ENCODE peak calls at places on chromosomes 2 and 18, in four cellular contexts. C is WTC11, L is K562, Q is HepG2. R is an unnamed sample.

GRCh38 chr2:62263076-62263475 is 67.2 kb downstream of the B3GNT2 start:
- DNase-seq in Q (no peak), C (no peak), L (no peak), R (no peak)

GRCh38 chr2:38720613-38721241 is 30.4 kb downstream of the SRSF7 start:
- DNase-seq in L (no peak), C (no peak), Q (no peak), R (no peak)

GRCh38 chr2:47236503-47237215 is 81.6 kb upstream of the STPG4 start:
- DNase-seq in Q (no peak), L (no peak), C (no peak), R (no peak)

GRCh38 chr2:110770696-110771425 is 38.5 kb downstream of the ACOXL start:
- DNase-seq in C (no peak), Q (no peak), L (no peak), R (no peak)

GRCh38 chr2:31286230-31286629 is 52.3 kb downstream of the EHD3 start:
- DNase-seq in Q (no peak), L (no peak), C (no peak), R (no peak)

GRCh38 chr2:212842544-212843185 is 304.1 kb upstream of the ERBB4 start:
- DNase-seq in C (no peak), L (no peak), Q (no peak), R (no peak)

GRCh38 chr2:132522901-132523300 is 106.3 kb downstream of the GPR39 start:
- DNase-seq in L (no peak), C (no peak), Q (no peak), R (no peak)

GRCh38 chr2:46770622-46771021 is 145.0 kb downstream of the MCFD2 start:
- DNase-seq in L (no peak), Q (peak; percentile 90), C (no peak), R (no peak)

GRCh38 chr18:49046125-49046524 is 95.4 kb upstream of the SMAD7 start:
- DNase-seq in Q (no peak), C (no peak), L (no peak), R (no peak)

GRCh38 chr2:85888745-85889647 is at the start of gene ST3GAL5:
- DNase-seq in L (peak; percentile 98), Q (peak; percentile 73), C (peak; percentile 89), R (peak; percentile 94)

GRCh38 chr2:145524836-145525235 is 1004.9 kb upstream of the ZEB2 start:
- DNase-seq in Q (no peak), L (no peak), C (no peak), R (no peak)

DNA sequence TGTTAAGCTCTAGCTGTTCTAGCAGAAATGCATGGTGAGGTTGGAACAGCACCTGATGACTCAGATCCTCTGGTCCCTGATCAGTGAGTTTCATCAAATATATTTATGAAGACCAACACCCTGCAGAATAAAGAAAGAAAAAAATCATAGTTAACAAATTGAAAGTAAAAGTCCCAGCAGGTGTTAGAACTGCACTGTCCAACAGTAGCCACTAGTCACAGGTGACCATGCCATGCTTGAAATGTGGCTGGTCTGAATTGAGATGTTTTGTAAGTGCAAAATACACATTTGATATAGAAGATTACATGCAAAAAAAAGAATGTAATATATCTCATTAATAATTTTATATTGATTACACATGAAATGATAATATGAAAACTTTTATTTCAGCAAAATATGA is 1010.7 kb upstream of the ZEB2 start:
- DNase-seq in Q (no peak), C (no peak), L (no peak), R (no peak)
- TF ChIP-seq SP1 in Q (no peak), C (no peak), L (no peak), R (no peak)

GRCh38 chr18:69487488-69488394 is 87.1 kb downstream of the DOK6 start:
- DNase-seq in C (no peak), Q (no peak), L (no peak), R (no peak)

GRCh38 chr18:69480460-69480859 is 79.8 kb downstream of the DOK6 start:
- DNase-seq in L (no peak), Q (no peak), C (no peak), R (no peak)

GRCh38 chr18:69490072-69490471 is 89.4 kb downstream of the DOK6 start:
- DNase-seq in L (no peak), C (no peak), Q (no peak), R (no peak)

GRCh38 chr18:69483574-69483973 is 82.9 kb downstream of the DOK6 start:
- DNase-seq in C (no peak), L (no peak), Q (no peak), R (no peak)

GRCh38 chr18:69484699-69485396 is 84.2 kb downstream of the DOK6 start:
- DNase-seq in L (no peak), Q (peak; percentile 22), C (peak; percentile 11), R (no peak)
- TF ChIP-seq ELF4 in L (no peak), Q (no peak), C (no peak), R (no peak)

DNA sequence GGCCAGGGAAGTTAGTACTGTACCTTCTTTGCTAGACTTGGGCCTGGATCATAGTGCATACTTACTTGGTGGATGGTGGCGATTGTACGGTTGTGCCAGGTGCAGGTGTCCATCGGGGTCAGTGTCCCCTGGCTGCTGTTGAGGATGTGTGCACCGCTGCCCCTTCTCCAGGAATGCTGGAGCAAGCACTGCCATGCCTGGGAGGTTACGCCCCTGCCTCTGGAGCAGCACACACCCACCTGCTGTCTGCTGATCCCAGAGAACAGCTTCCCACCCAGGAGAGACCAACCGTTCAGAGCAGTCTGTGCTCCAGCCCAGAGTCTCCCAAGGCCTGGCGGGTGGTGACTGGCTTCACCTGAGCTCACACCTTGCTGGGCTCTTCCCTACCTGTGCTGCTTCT is 286.8 kb upstream of the HS6ST1 start:
- DNase-seq in L (no peak), C (no peak), Q (no peak), R (no peak)
- TF ChIP-seq SP1 in L (no peak), C (no peak), Q (no peak), R (no peak)

GRCh38 chr18:26103579-26103978 is 13.2 kb upstream of the SS18 start:
- DNase-seq in Q (peak; percentile 4), C (peak; percentile 75), L (no peak), R (peak; percentile 61)
- TF ChIP-seq ELF4 in Q (no peak), C (no peak), L (no peak), R (no peak)

DNA sequence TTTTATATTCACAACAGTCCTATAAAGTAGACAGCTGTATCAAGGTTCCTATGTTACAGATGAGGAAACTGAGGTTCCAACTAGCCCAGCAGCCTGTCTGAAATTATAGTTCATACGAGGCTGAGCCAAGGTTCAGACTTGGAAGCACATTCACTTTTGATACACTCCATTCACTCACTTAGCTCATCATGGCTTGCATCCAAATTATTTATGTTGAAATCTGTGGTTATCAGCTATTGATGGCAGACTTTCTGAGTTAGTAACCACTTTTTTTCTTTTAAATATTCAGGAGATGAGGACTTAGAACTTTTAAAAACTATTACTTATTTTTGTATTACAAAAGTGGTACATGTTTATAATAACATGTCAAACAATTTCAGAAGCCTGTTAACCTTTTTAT is 188.2 kb downstream of the MTX2 start:
- DNase-seq in L (no peak), Q (no peak), C (no peak), R (no peak)
- TF ChIP-seq SP1 in L (no peak), Q (no peak), C (no peak), R (no peak)

GRCh38 chr18:35780937-35781336 is 191.5 kb upstream of the RMP24 start:
- DNase-seq in L (no peak), Q (no peak), C (no peak), R (no peak)

GRCh38 chr18:35777042-35777441 is 195.4 kb upstream of the RMP24 start:
- DNase-seq in L (peak; percentile 24), Q (peak; percentile 16), C (peak; percentile 29), R (peak; percentile 62)

GRCh38 chr18:35775887-35776286 is 194.3 kb downstream of the GALNT1 start:
- DNase-seq in C (no peak), L (no peak), Q (no peak), R (no peak)

GRCh38 chr18:35776481-35776880 is 194.9 kb downstream of the GALNT1 start:
- DNase-seq in C (no peak), Q (no peak), L (no peak), R (no peak)

DNA sequence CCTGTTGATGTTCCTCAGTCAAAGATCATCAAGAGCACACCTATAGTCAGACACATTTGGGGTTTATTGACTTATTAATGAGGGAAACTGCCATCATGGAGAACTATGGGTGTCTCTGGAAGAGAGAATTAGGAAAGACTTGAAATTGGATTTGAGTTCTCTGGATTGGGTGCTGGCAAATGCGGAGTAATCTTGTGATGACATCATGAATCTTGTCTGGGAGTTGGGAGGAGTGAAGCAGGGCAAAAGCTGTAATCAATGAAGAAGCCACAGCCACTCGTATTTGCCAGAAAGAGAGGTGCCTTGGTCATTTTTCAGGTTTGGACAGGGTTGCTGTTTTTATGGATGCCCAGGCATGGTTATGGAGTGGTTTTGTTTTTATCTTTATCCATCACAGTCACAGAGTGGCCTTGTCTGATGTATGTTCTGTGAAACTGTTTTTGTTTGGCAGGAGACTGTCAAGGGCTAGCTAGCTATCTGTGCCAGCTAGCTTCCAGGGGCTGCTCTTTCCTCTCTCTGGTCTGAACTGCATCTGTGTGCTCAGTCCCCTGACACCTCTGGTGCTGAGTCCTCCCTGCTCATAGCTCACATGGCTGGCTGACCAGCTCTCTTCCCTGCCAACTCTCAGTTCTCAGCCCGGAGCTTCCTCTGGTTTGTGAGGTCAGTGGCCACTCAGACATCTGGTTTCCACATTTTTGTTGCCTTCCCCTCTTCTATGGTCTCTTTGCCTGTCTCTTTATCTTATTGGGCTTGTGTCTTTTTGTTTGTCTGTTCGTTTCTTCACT is 193.4 kb upstream of the RMP24 start:
- DNase-seq in C (no peak), Q (no peak), L (no peak), R (no peak)
- TF ChIP-seq ELF4 in C (no peak), Q (no peak), L (no peak), R (no peak)

GRCh38 chr2:84865181-84865783 is 15.6 kb downstream of the TRABD2A start:
- DNase-seq in Q (no peak), L (no peak), C (no peak), R (no peak)
- TF ChIP-seq SP1 in Q (no peak), L (no peak), C (no peak), R (no peak)

DNA sequence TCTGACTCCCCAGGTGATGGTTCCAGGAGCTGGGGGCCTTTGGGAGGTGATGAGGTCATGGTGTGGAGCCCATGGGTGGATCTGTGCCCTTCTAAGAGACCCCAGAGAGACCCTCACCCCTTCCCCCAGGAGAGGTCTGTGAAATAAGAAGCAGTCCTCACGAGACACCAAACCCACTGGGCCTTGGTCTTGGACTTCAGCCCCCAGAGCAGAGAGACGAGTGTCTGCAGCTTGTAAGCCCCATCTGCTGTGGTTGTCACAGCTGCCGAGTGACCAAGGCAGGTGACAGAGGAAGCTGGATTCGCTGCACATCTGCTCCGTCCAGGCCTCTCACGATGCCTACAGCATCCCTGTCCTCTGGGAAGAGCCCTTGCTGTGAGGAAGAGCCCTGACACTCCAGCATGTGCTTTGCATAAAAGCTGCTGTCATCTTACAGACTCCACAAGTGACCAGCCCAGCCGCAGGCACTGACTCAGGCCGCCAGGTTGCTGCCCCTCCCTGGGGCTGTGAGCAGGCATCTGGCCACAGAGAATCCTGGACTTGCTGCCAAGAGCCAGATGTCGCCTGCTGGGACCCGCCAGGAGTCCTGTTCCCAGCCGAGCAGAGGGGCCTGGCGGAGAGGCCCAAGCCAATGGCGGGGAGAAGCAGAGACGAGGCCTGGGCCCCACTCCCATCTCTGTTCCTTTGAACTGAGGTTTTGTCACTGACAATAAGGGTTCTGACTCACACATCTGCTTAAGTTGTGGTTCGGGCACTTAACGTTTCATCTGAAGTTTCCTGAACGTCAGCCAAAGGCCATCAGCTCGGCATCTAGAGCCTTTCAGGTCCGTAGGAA is 150.7 kb downstream of the PXDN start:
- DNase-seq in Q (no peak), L (no peak), C (no peak), R (no peak)
- TF ChIP-seq ELF4 in Q (no peak), L (no peak), C (no peak), R (no peak)

R was measured in HEK293T.